ENCODE peak calls at places on chromosomes 4 and X, in seven cellular contexts. One of them, this sample, is unnamed.

GRCh38 chr4:169225812-169226211 is 44.9 kb downstream of the SH3RF1 start:
- DNase-seq in suprapubic skin: no peak
- DNase-seq in tibial nerve: no peak
- DNase-seq in esophagus squamous epithelium: no peak
- DNase-seq in uterus: no peak
- DNase-seq in Peyer's patch: no peak
- DNase-seq in right lobe of liver: no peak
- DNase-seq in this sample: no peak

GRCh38 chr4:123415977-123416376 is 19.4 kb downstream of the SPRY1 start:
- DNase-seq in Peyer's patch: no peak
- DNase-seq in tibial nerve: no peak
- DNase-seq in uterus: no peak
- DNase-seq in suprapubic skin: no peak
- DNase-seq in esophagus squamous epithelium: no peak
- DNase-seq in right lobe of liver: no peak
- DNase-seq in this sample: no peak

GRCh38 chr4:127045872-127046271 is 586.9 kb upstream of the INTU start:
- DNase-seq in esophagus squamous epithelium: no peak
- DNase-seq in uterus: no peak
- DNase-seq in tibial nerve: no peak
- DNase-seq in right lobe of liver: no peak
- DNase-seq in suprapubic skin: no peak
- DNase-seq in Peyer's patch: no peak
- DNase-seq in this sample: no peak

GRCh38 chrX:74304016-74304415 is at the start of gene ZCCHC13:
- DNase-seq in Peyer's patch: no peak
- DNase-seq in right lobe of liver: no peak
- DNase-seq in uterus: no peak
- DNase-seq in suprapubic skin: no peak
- DNase-seq in tibial nerve: no peak
- DNase-seq in esophagus squamous epithelium: no peak
- DNase-seq in this sample: no peak

GRCh38 chr4:6495296-6495590 is 22.8 kb upstream of the PPP2R2C start:
- DNase-seq in tibial nerve: no peak
- DNase-seq in Peyer's patch: no peak
- DNase-seq in uterus: no peak
- DNase-seq in suprapubic skin: no peak
- DNase-seq in esophagus squamous epithelium: no peak
- DNase-seq in right lobe of liver: no peak
- DNase-seq in this sample: no peak

GRCh38 chrX:40201486-40201885 is 103.7 kb upstream of the BCOR start:
- DNase-seq in uterus: no peak
- DNase-seq in right lobe of liver: no peak
- DNase-seq in suprapubic skin: no peak
- DNase-seq in Peyer's patch: no peak
- DNase-seq in esophagus squamous epithelium: no peak
- DNase-seq in tibial nerve: no peak
- DNase-seq in this sample: peak

GRCh38 chr4:176320976-176321361 is 1.2 kb downstream of the SPCS3 start:
- DNase-seq in right lobe of liver: no peak
- DNase-seq in Peyer's patch: no peak
- DNase-seq in uterus: no peak
- DNase-seq in suprapubic skin: no peak
- DNase-seq in esophagus squamous epithelium: no peak
- DNase-seq in tibial nerve: no peak
- DNase-seq in this sample: no peak

GRCh38 chr4:174394915-174395314 is 111.2 kb downstream of the CEP44 start:
- DNase-seq in Peyer's patch: no peak
- DNase-seq in right lobe of liver: no peak
- DNase-seq in uterus: no peak
- DNase-seq in suprapubic skin: no peak
- DNase-seq in tibial nerve: no peak
- DNase-seq in esophagus squamous epithelium: no peak
- DNase-seq in this sample: no peak

GRCh38 chr4:121143126-121143525 is 21.0 kb downstream of the TNIP3 start:
- DNase-seq in uterus: no peak
- DNase-seq in Peyer's patch: no peak
- DNase-seq in right lobe of liver: no peak
- DNase-seq in suprapubic skin: no peak
- DNase-seq in tibial nerve: no peak
- DNase-seq in esophagus squamous epithelium: no peak
- DNase-seq in this sample: no peak

GRCh38 chrX:36334508-36335015 is 415.0 kb downstream of the CFAP47 start:
- DNase-seq in uterus: no peak
- DNase-seq in right lobe of liver: no peak
- DNase-seq in suprapubic skin: no peak
- DNase-seq in Peyer's patch: no peak
- DNase-seq in esophagus squamous epithelium: no peak
- DNase-seq in tibial nerve: no peak
- DNase-seq in this sample: no peak

GRCh38 chrX:1807301-1807731 is 192.5 kb downstream of the ASMT start:
- DNase-seq in right lobe of liver: no peak
- DNase-seq in suprapubic skin: no peak
- DNase-seq in uterus: no peak
- DNase-seq in tibial nerve: no peak
- DNase-seq in Peyer's patch: peak
- DNase-seq in esophagus squamous epithelium: no peak
- DNase-seq in this sample: no peak

GRCh38 chr4:128623508-128624215 is 185.8 kb upstream of the JADE1 start:
- DNase-seq in uterus: no peak
- DNase-seq in right lobe of liver: no peak
- DNase-seq in tibial nerve: no peak
- DNase-seq in Peyer's patch: no peak
- DNase-seq in esophagus squamous epithelium: no peak
- DNase-seq in suprapubic skin: no peak
- DNase-seq in this sample: no peak

GRCh38 chr4:153799708-153800074 is 10.8 kb upstream of the SFRP2 start:
- DNase-seq in tibial nerve: no peak
- DNase-seq in esophagus squamous epithelium: no peak
- DNase-seq in Peyer's patch: no peak
- DNase-seq in right lobe of liver: no peak
- DNase-seq in suprapubic skin: no peak
- DNase-seq in uterus: no peak
- DNase-seq in this sample: no peak

DNA sequence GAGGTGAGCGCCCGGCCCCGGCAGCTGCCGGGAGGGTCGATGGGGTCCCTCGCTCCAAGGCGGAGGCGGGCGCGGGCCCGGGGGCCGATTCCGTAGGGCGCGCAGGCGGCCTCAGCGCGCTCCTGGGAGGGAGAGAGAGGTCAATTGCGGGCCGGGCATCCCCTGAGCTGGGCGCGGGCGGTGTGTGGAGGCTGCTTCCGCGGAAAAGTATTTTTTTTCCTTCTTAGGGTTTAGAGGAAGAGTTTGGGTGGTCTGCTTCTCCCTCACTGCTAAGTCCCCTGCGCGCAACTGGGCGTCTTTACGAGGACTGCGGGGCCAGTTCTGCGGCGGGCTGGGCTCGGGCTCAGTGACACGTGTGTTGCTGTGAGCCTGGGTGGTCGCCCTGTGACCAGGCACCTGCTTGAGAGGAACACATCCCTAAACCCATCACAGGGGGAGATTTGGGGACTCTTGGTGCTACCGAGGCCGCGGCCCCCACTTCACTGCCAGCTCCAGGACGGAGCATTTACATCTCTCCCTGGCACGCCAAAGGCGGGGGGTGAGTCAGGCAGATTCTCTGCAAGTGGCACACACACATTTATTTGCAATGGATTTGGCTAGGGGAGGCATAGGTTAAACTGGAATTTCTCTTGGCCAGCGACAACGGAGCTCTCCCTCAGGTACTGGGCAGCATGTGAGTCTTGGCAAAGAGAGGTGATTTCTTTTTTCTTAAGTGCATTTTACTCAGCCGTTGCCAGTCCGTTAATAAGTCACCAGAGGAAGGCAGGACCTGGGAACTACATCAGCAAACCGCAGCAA is 151.2 kb upstream of the SLC4A4 start:
- DNase-seq in Peyer's patch: peak
- DNase-seq in right lobe of liver: peak
- DNase-seq in esophagus squamous epithelium: no peak
- DNase-seq in suprapubic skin: no peak
- DNase-seq in tibial nerve: no peak
- DNase-seq in uterus: no peak
- DNase-seq in this sample: no peak
- TF ChIP-seq POLR2A in Peyer's patch: peak
- TF ChIP-seq POLR2A in right lobe of liver: peak
- TF ChIP-seq POLR2A in esophagus squamous epithelium: no peak
- TF ChIP-seq POLR2A in suprapubic skin: no peak
- TF ChIP-seq POLR2A in tibial nerve: no peak
- TF ChIP-seq POLR2A in uterus: no peak
- TF ChIP-seq POLR2A in this sample: no peak

GRCh38 chr4:145939856-145940255 is 1.2 kb upstream of the ZNF827 start:
- DNase-seq in esophagus squamous epithelium: no peak
- DNase-seq in right lobe of liver: no peak
- DNase-seq in uterus: no peak
- DNase-seq in suprapubic skin: no peak
- DNase-seq in Peyer's patch: no peak
- DNase-seq in tibial nerve: no peak
- DNase-seq in this sample: no peak

GRCh38 chr4:145937990-145938611 is 522 bp downstream of the ZNF827 start:
- DNase-seq in uterus: peak
- DNase-seq in suprapubic skin: no peak
- DNase-seq in esophagus squamous epithelium: no peak
- DNase-seq in Peyer's patch: peak
- DNase-seq in tibial nerve: no peak
- DNase-seq in right lobe of liver: no peak
- DNase-seq in this sample: peak

GRCh38 chr4:145937021-145937861 is 1.4 kb downstream of the ZNF827 start:
- DNase-seq in Peyer's patch: peak
- DNase-seq in tibial nerve: peak
- DNase-seq in uterus: peak
- DNase-seq in esophagus squamous epithelium: peak
- DNase-seq in suprapubic skin: peak
- DNase-seq in right lobe of liver: peak
- DNase-seq in this sample: peak

GRCh38 chr4:145939241-145939640 is 618 bp upstream of the ZNF827 start:
- DNase-seq in suprapubic skin: no peak
- DNase-seq in right lobe of liver: no peak
- DNase-seq in uterus: no peak
- DNase-seq in Peyer's patch: no peak
- DNase-seq in esophagus squamous epithelium: no peak
- DNase-seq in tibial nerve: no peak
- DNase-seq in this sample: no peak

DNA sequence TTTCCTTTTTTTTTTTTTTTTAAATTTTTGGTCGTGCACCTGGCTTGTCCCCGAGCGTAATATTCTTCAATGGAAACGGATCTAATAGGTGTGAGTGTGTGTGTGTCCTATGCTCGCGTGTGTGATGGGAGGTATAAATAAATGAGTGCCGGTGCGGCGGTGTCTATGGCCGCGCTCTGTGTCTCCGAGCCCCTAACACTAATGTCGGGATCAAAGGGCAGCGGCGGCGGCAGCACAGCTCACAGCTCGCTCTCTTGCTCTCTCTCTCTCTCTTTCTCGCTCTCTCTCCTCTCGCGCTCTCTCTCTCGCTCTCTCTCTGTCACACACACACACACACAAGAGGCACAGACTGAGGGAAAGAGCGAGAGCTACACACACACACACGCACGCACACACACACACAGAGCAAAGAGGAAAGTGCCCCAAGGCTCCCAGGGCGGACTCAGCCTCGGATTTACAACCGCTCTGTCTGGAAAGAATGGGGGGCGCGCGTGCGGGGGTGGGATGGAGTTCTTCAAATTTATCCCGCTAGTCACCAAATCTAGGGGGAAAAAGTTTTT is at the start of gene ZNF827:
- DNase-seq in tibial nerve: no peak
- DNase-seq in right lobe of liver: peak
- DNase-seq in esophagus squamous epithelium: peak
- DNase-seq in suprapubic skin: peak
- DNase-seq in uterus: peak
- DNase-seq in Peyer's patch: peak
- DNase-seq in this sample: no peak
- TF ChIP-seq POLR2A in tibial nerve: no peak
- TF ChIP-seq POLR2A in right lobe of liver: no peak
- TF ChIP-seq POLR2A in esophagus squamous epithelium: peak
- TF ChIP-seq POLR2A in suprapubic skin: no peak
- TF ChIP-seq POLR2A in uterus: peak
- TF ChIP-seq POLR2A in Peyer's patch: peak
- TF ChIP-seq POLR2A in this sample: peak

DNA sequence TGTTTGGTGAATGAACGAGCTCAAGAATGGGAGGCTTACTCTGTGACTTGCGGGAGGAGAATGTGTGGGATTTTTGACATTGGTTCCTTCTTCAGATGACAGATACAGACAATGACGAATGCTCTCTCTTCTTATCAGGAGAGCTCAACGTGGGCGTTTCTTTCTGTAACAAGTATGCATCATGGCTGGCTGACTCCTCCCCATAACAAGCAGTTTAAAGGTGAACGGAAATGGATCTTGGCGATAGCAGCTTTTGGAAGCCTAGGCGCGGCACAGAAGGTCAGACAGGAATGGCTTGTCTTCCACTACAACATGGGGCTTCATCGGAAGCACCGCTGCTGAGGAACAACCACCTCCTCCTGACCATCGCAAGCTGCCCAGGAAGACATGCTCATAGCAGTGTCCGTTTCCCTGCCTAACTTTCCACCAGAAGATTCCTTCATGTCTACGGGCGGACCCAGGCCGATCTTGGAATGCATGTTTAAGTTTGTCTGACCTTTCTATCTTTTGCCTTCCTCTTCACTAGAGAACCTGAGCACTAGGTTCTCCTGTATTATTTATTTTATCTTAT is 18.3 kb upstream of the ACSL1 start:
- DNase-seq in suprapubic skin: no peak
- DNase-seq in uterus: no peak
- DNase-seq in right lobe of liver: no peak
- DNase-seq in esophagus squamous epithelium: no peak
- DNase-seq in tibial nerve: no peak
- DNase-seq in Peyer's patch: no peak
- DNase-seq in this sample: no peak
- TF ChIP-seq POLR2A in suprapubic skin: no peak
- TF ChIP-seq POLR2A in uterus: no peak
- TF ChIP-seq POLR2A in right lobe of liver: no peak
- TF ChIP-seq POLR2A in esophagus squamous epithelium: no peak
- TF ChIP-seq POLR2A in tibial nerve: no peak
- TF ChIP-seq POLR2A in Peyer's patch: no peak
- TF ChIP-seq POLR2A in this sample: no peak

DNA sequence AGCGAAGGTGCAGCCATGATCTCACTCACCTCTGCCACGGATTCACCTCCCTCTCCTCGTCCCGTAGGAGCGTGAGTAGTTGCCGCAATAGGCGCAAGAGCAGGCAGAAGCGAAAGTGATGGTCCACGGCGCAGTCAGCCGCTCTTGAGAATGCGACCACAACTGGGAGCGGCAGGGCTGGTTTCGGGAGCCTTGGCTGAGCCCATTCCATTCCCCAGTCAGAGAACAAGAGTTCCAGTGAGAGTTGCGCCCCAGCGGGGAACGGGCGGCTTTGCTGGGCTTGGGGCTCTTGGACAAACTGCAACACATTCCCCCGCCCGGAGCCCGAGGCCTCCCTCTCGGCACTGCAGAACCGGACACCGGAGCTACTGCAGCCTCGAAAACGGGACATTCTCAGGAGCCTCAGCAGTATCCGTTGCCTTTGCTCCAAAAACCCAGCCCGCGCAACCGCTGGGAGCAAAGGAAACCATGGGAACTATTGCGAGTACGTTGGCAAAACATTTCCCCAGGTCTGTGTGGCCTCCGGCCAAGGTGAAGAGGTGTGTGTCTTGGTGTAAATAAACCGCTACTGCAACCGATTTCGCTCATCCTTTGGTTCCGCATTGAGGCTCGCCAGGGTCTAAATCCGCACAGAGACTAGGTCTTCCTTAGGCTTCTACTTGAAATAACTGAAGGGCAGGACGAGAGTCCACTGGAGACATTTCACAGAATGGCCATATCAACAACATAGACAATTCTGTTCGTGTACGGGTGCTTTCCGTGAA is 5.7 kb upstream of the ZBTB33 start:
- DNase-seq in right lobe of liver: peak
- DNase-seq in Peyer's patch: peak
- DNase-seq in esophagus squamous epithelium: peak
- DNase-seq in suprapubic skin: peak
- DNase-seq in uterus: peak
- DNase-seq in tibial nerve: peak
- DNase-seq in this sample: no peak
- TF ChIP-seq POLR2A in right lobe of liver: peak
- TF ChIP-seq POLR2A in Peyer's patch: no peak
- TF ChIP-seq POLR2A in esophagus squamous epithelium: peak
- TF ChIP-seq POLR2A in suprapubic skin: no peak
- TF ChIP-seq POLR2A in uterus: no peak
- TF ChIP-seq POLR2A in tibial nerve: no peak
- TF ChIP-seq POLR2A in this sample: peak

This sample was measured in GM12892.